ENCODE peak calls at places on chromosomes 5 and 9, in ten cellular contexts. A is germinal center; B is stimulated activated CD4-positive, alpha-beta T cell treated with anti-CD3 and anti-CD28 coated beads, Interleukin-4, amount 100 ng/mL, for 1 hour; I is GM13977; U is type B pancreatic cell; K is psoas muscle; H is astrocyte of the spinal cord; T is choroid plexus epithelial cell; P is kidney; S is fibroblast of mammary gland. R is an unnamed sample.

GRCh38 chr9:9412241-9412640 is 1200.6 kb downstream of the PTPRD start:
- DNase-seq in A (no peak), B (no peak), I (no peak), U (no peak), K (no peak), H (no peak), T (no peak), P (no peak), S (no peak), R (no peak)

GRCh38 chr9:85742630-85742928 is 825 bp upstream of the AGTPBP1 start:
- DNase-seq in A (no peak), B (no peak), I (peak), U (no peak), K (no peak), H (peak), T (peak), P (no peak), S (peak), R (no peak)

GRCh38 chr9:113538131-113538530 is 74.6 kb downstream of the RGS3 start:
- DNase-seq in A (no peak), B (no peak), I (no peak), U (no peak), K (no peak), H (no peak), T (no peak), P (no peak), S (no peak), R (peak)

GRCh38 chr5:127746756-127747155 is 43.6 kb downstream of the CCDC192 start:
- DNase-seq in A (peak), B (no peak), I (peak), U (no peak), K (no peak), H (peak), T (peak), P (no peak), S (peak), R (no peak)

GRCh38 chr9:33270146-33270545 is 5.3 kb downstream of the CHMP5 start:
- DNase-seq in A (no peak), B (no peak), I (no peak), U (no peak), K (no peak), H (no peak), T (no peak), P (no peak), S (no peak), R (no peak)

GRCh38 chr9:125431741-125432271 is 170.2 kb downstream of the GAPVD1 start:
- DNase-seq in A (no peak), B (no peak), I (no peak), U (no peak), K (peak), H (no peak), T (no peak), P (peak), S (no peak), R (no peak)

GRCh38 chr5:141369994-141370848 is at the start of gene PCDHGB3:
- DNase-seq in A (peak), B (peak), I (peak), U (no peak), K (peak), H (peak), T (peak), P (no peak), S (peak), R (no peak)

GRCh38 chr9:107905313-107906027 is 415.9 kb upstream of the KLF4 start:
- DNase-seq in A (no peak), B (no peak), I (no peak), U (no peak), K (peak), H (no peak), T (no peak), P (no peak), S (peak), R (no peak)

GRCh38 chr5:126120939-126121338 is 302.3 kb upstream of the GRAMD2B start:
- DNase-seq in A (no peak), B (no peak), I (no peak), U (no peak), K (no peak), H (no peak), T (no peak), P (no peak), S (no peak), R (no peak)

GRCh38 chr9:96137666-96138429 is 164.1 kb downstream of the HSD17B3 start:
- DNase-seq in A (no peak), B (no peak), I (no peak), U (no peak), K (no peak), H (no peak), T (peak), P (no peak), S (no peak), R (no peak)

GRCh38 chr5:145903862-145904261 is 31.0 kb upstream of the GRXCR2 start:
- DNase-seq in A (no peak), B (no peak), I (no peak), U (no peak), K (no peak), H (peak), T (no peak), P (no peak), S (peak), R (no peak)

GRCh38 chr9:29958469-29958868 is 2385.2 kb upstream of the C9orf72 start:
- DNase-seq in A (no peak), B (no peak), I (no peak), U (no peak), K (no peak), H (no peak), T (no peak), P (no peak), S (no peak), R (no peak)

GRCh38 chr5:73419414-73420390 is 28.9 kb downstream of the FOXD1 start:
- DNase-seq in A (no peak), B (no peak), I (no peak), U (peak), K (peak), H (peak), T (peak), P (peak), S (peak), R (no peak)

GRCh38 chr9:92506184-92506857 is 24.0 kb upstream of the ASPN start:
- DNase-seq in A (no peak), B (no peak), I (no peak), U (no peak), K (peak), H (peak), T (peak), P (no peak), S (peak), R (no peak)

GRCh38 chr5:123092696-123093095 is 3.7 kb downstream of the PRDM6 start:
- DNase-seq in A (no peak), B (no peak), I (peak), U (no peak), K (no peak), H (no peak), T (no peak), P (no peak), S (no peak), R (no peak)

GRCh38 chr5:131363811-131364506 is 100.1 kb downstream of the CDC42SE2 start:
- DNase-seq in A (no peak), B (no peak), I (no peak), U (no peak), K (no peak), H (no peak), T (no peak), P (no peak), S (no peak), R (no peak)

GRCh38 chr5:43429706-43430105 is 17.5 kb upstream of the CCL28 start:
- DNase-seq in A (no peak), B (no peak), I (no peak), U (no peak), K (no peak), H (no peak), T (no peak), P (no peak), S (no peak), R (no peak)

GRCh38 chr9:27078685-27079084 is 30.3 kb upstream of the TEK start:
- DNase-seq in A (no peak), B (no peak), I (no peak), U (no peak), K (no peak), H (no peak), T (no peak), P (no peak), S (no peak), R (no peak)

GRCh38 chr5:133240425-133241091 is 188.7 kb downstream of the HSPA4 start:
- DNase-seq in A (no peak), B (no peak), I (peak), U (no peak), K (no peak), H (peak), T (peak), P (no peak), S (peak), R (peak)

GRCh38 chr5:139451878-139452660 is 10.5 kb downstream of the ECSCR start:
- DNase-seq in A (no peak), B (no peak), I (no peak), U (no peak), K (no peak), H (no peak), T (no peak), P (no peak), S (no peak), R (no peak)

GRCh38 chr5:115360036-115360685 is 63.7 kb upstream of the CCDC112 start:
- DNase-seq in A (no peak), B (no peak), I (no peak), U (no peak), K (no peak), H (peak), T (peak), P (no peak), S (peak), R (no peak)

GRCh38 chr9:97753975-97754374 is 56.8 kb upstream of the XPA start:
- DNase-seq in A (no peak), B (no peak), I (no peak), U (no peak), K (no peak), H (no peak), T (no peak), P (no peak), S (no peak), R (no peak)

GRCh38 chr9:106875548-106875947 is 12.6 kb downstream of the ZNF462 start:
- DNase-seq in A (no peak), B (no peak), I (no peak), U (no peak), K (no peak), H (no peak), T (no peak), P (no peak), S (peak), R (no peak)

GRCh38 chr9:122562134-122562760 is 9.3 kb downstream of the OR1N2 start:
- DNase-seq in A (no peak), B (no peak), I (no peak), U (no peak), K (no peak), H (no peak), T (no peak), P (no peak), S (no peak), R (no peak)

GRCh38 chr5:31021181-31021624 is 172.3 kb upstream of the CDH6 start:
- DNase-seq in A (no peak), B (no peak), I (no peak), U (no peak), K (no peak), H (peak), T (peak), P (no peak), S (no peak), R (no peak)

GRCh38 chr5:17295671-17296070 is 78.2 kb downstream of the BASP1 start:
- DNase-seq in A (no peak), B (no peak), I (no peak), U (no peak), K (no peak), H (no peak), T (no peak), P (no peak), S (no peak), R (no peak)

R was measured in spleen.